ENCODE peak calls at places on chromosomes 6 and 20, in six cellular contexts. D is GM23248, I is breast epithelium, Y is osteoblast, L is brain microvascular endothelial cell, X is body of pancreas. Q is an unnamed sample.

GRCh38 chr6:88520445-88520844 is 354.3 kb upstream of the CNR1 start:
- DNase-seq in D (no peak), I (no peak), Y (no peak), L (no peak), X (no peak), Q (no peak)

GRCh38 chr6:145015739-145016558 is 719.4 kb downstream of the EPM2A start:
- DNase-seq in D (peak; percentile 95), I (no peak), Y (peak; percentile 68), L (peak; percentile 86), X (peak; percentile 8), Q (no peak)

GRCh38 chr20:36340593-36340990 is 34.5 kb downstream of the DLGAP4 start:
- DNase-seq in D (no peak), I (no peak), Y (no peak), L (no peak), X (no peak), Q (no peak)

GRCh38 chr20:6765469-6766058 is 1.9 kb upstream of the BMP2 start:
- DNase-seq in D (peak; percentile 63), I (no peak), Y (peak; percentile 73), L (peak; percentile 27), X (peak; percentile 39), Q (peak; percentile 20)

GRCh38 chr6:56693246-56693607 is 50.5 kb upstream of the DST start:
- DNase-seq in D (peak; percentile 96), I (peak; percentile 77), Y (no peak), L (peak; percentile 79), X (peak; percentile 73), Q (peak; percentile 77)

GRCh38 chr20:7855545-7855944 is 84.7 kb downstream of the HAO1 start:
- DNase-seq in D (peak; percentile 8), I (no peak), Y (no peak), L (no peak), X (no peak), Q (no peak)

GRCh38 chr20:5234978-5235377 is 81.8 kb downstream of the PROKR2 start:
- DNase-seq in D (no peak), I (no peak), Y (no peak), L (no peak), X (no peak), Q (no peak)

GRCh38 chr6:111800821-111801220 is 72.4 kb downstream of the FYN start:
- DNase-seq in D (peak; percentile 67), I (no peak), Y (no peak), L (no peak), X (no peak), Q (no peak)

GRCh38 chr20:42441862-42442196 is 747.9 kb downstream of the PTPRT start:
- DNase-seq in D (no peak), I (no peak), Y (no peak), L (no peak), X (no peak), Q (no peak)

GRCh38 chr6:39335780-39336541 is 13.5 kb upstream of the KCNK16 start:
- DNase-seq in D (no peak), I (no peak), Y (peak; percentile 84), L (peak; percentile 8), X (no peak), Q (no peak)

GRCh38 chr6:161434331-161434730 is 160.5 kb upstream of the AGPAT4 start:
- DNase-seq in D (peak; percentile 50), I (no peak), Y (peak; percentile 26), L (no peak), X (peak; percentile 51), Q (no peak)

GRCh38 chr6:31304683-31305082 is 32.8 kb upstream of the HLA-C start:
- DNase-seq in D (peak; percentile 2), I (no peak), Y (no peak), L (no peak), X (peak; percentile 14), Q (no peak)

GRCh38 chr6:166277892-166278578 is 30.2 kb downstream of the PRR18 start:
- DNase-seq in D (no peak), I (no peak), Y (no peak), L (no peak), X (no peak), Q (no peak)

GRCh38 chr20:13226367-13226766 is 5.3 kb downstream of the ISM1 start:
- DNase-seq in D (no peak), I (no peak), Y (no peak), L (no peak), X (no peak), Q (no peak)

GRCh38 chr6:28929887-28930620 is 6.3 kb upstream of the TRIM27 start:
- DNase-seq in D (peak; percentile 29), I (no peak), Y (no peak), L (no peak), X (no peak), Q (no peak)

GRCh38 chr20:56460459-56460858 is 8.0 kb upstream of the RTF2 start:
- DNase-seq in D (no peak), I (no peak), Y (no peak), L (no peak), X (no peak), Q (no peak)

GRCh38 chr6:119276211-119276610 is 73.3 kb downstream of the MAN1A1 start:
- DNase-seq in D (peak; percentile 66), I (no peak), Y (no peak), L (no peak), X (no peak), Q (no peak)

GRCh38 chr6:128112494-128112893 is 211.6 kb upstream of the THEMIS start:
- DNase-seq in D (no peak), I (no peak), Y (no peak), L (no peak), X (no peak), Q (no peak)

GRCh38 chr6:154653853-154654252 is 79.4 kb upstream of the SCAF8 start:
- DNase-seq in D (peak; percentile 76), I (no peak), Y (peak; percentile 61), L (peak; percentile 89), X (peak; percentile 13), Q (no peak)

GRCh38 chr20:23915844-23916243 is 36.3 kb upstream of the CST5 start:
- DNase-seq in D (peak; percentile 24), I (no peak), Y (no peak), L (no peak), X (no peak), Q (no peak)

GRCh38 chr6:165922309-165922794 is 245.3 kb downstream of the TBXT start:
- DNase-seq in D (peak; percentile 8), I (no peak), Y (no peak), L (peak; percentile 45), X (no peak), Q (no peak)

GRCh38 chr6:161668665-161669064 is 394.8 kb upstream of the AGPAT4 start:
- DNase-seq in D (no peak), I (no peak), Y (no peak), L (no peak), X (no peak), Q (no peak)

GRCh38 chr20:50040432-50041237 is 57.9 kb downstream of the SNAI1 start:
- DNase-seq in D (no peak), I (no peak), Y (peak; percentile 69), L (no peak), X (no peak), Q (no peak)

GRCh38 chr20:6828794-6829423 is 61.4 kb downstream of the BMP2 start:
- DNase-seq in D (peak; percentile 70), I (peak; percentile 67), Y (peak; percentile 68), L (peak; percentile 68), X (peak; percentile 84), Q (peak; percentile 91)

GRCh38 chr6:71509142-71509541 is 220.5 kb downstream of the OGFRL1 start:
- DNase-seq in D (no peak), I (no peak), Y (no peak), L (no peak), X (no peak), Q (no peak)

GRCh38 chr6:5851261-5851757 is 155.4 kb downstream of the NRN1 start:
- DNase-seq in D (peak; percentile 62), I (no peak), Y (no peak), L (peak; percentile 34), X (peak; percentile 74), Q (no peak)

GRCh38 chr20:46286380-46286779 is 21.9 kb downstream of the CDH22 start:
- DNase-seq in D (no peak), I (no peak), Y (no peak), L (no peak), X (no peak), Q (no peak)

GRCh38 chr20:46284028-46284427 is 24.3 kb downstream of the CDH22 start:
- DNase-seq in D (no peak), I (no peak), Y (no peak), L (no peak), X (no peak), Q (no peak)

GRCh38 chr20:46285740-46286139 is 22.6 kb downstream of the CDH22 start:
- DNase-seq in D (no peak), I (no peak), Y (no peak), L (no peak), X (no peak), Q (no peak)

GRCh38 chr20:46283426-46283825 is 24.9 kb downstream of the CDH22 start:
- DNase-seq in D (no peak), I (no peak), Y (no peak), L (no peak), X (no peak), Q (no peak)

DNA sequence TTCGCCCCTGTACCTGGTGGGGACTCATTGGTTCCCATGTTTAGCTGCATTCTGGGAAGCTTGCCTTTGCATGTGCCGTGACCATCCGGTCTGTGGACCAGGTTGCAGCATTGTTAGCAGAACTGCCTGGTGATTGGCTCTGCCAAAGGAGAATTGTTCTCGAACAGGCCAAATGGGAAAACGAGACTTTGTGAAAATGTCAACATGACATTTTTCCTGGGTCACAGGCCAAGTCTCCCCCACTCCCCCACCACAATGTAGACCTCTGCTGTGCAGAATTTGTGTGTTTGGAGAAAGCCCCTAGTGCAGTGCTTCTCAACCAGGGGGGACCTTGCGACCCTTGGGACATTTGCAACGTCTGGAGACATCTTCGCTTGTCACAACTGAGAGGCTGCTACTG is 23.2 kb downstream of the CDH22 start:
- DNase-seq in D (no peak), I (no peak), Y (no peak), L (no peak), X (no peak), Q (no peak)
- H3K27me3 ChIP-seq in D (peaks cover 26% of the 10 kb centered on the region), I (no peaks in the 10 kb centered on the region), Y (peaks cover 47% of the 10 kb centered on the region), L (peaks cover 2% of the 10 kb centered on the region), X (no peaks in the 10 kb centered on the region), Q (peaks cover 40% of the 10 kb centered on the region)

DNA sequence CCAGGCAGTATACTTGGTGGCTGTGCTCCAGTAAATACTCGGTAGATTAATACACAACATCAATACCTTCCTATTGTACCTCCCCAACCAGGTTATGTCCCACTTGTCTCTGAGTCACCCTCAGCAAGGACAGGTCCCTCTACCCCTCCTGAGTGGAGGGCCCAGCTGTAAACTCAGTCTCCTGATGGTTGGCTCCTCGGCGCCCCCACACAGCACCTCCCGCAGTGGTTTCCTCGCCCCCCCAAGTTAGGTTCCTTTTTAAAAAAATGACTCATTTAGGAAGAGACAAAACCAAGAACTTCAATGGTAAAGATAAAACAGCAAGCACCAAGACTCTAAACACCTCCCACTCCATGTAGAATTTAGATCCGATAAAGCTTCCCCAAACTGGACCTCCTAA is 83.6 kb downstream of the TRERF1 start:
- DNase-seq in D (no peak), I (no peak), Y (no peak), L (no peak), X (no peak), Q (no peak)
- H3K27ac ChIP-seq in D (no peak overlapping the region), I (no peak overlapping the region), Y (no peak overlapping the region), L (no peak overlapping the region), X (no peak overlapping the region), Q (no peak overlapping the region)

GRCh38 chr6:90251295-90251992 is 45.2 kb downstream of the BACH2 start:
- DNase-seq in D (no peak), I (no peak), Y (no peak), L (no peak), X (no peak), Q (no peak)
- H3K27me3 ChIP-seq in D (peaks cover 39% of the 10 kb centered on the region), I (no peaks in the 10 kb centered on the region), Y (no peaks in the 10 kb centered on the region), L (no peaks in the 10 kb centered on the region), X (no peaks in the 10 kb centered on the region), Q (no peaks in the 10 kb centered on the region)

GRCh38 chr20:25223179-25223661 is 24.7 kb upstream of the PYGB start:
- DNase-seq in D (peak; percentile 95), I (no peak), Y (peak; percentile 99), L (peak; percentile 98), X (no peak), Q (no peak)
- H3K27ac ChIP-seq in D (peak overlapping the region; percentile 76), I (no peak overlapping the region), Y (peak overlapping the region; percentile 85), L (peak overlapping the region; percentile 79), X (no peak overlapping the region), Q (peak overlapping the region; percentile 84)

Q was measured in tibial nerve.